ENCODE peak calls at places on chromosome 21, in nine cellular contexts. One of them, this sample, is unnamed.

GRCh38 chr21:35211767-35212166 is 162.7 kb upstream of the RUNX1 start:
- DNase-seq in epithelial cell of esophagus: no peak
- DNase-seq in WTC11: no peak
- DNase-seq in dorsolateral prefrontal cortex: no peak
- DNase-seq in A673: no peak
- DNase-seq in uterus: no peak
- DNase-seq in GM10248: no peak
- DNase-seq in endothelial cell: no peak
- DNase-seq in ascending aorta: no peak
- DNase-seq in this sample: no peak

GRCh38 chr21:33362044-33362555 is 37.3 kb downstream of the IFNAR1 start:
- DNase-seq in epithelial cell of esophagus: peak
- DNase-seq in WTC11: peak
- DNase-seq in dorsolateral prefrontal cortex: no peak
- DNase-seq in A673: no peak
- DNase-seq in uterus: no peak
- DNase-seq in GM10248: no peak
- DNase-seq in endothelial cell: no peak
- DNase-seq in ascending aorta: no peak
- DNase-seq in this sample: peak

GRCh38 chr21:31557421-31557955 is 102.0 kb upstream of the SOD1 start:
- DNase-seq in epithelial cell of esophagus: no peak
- DNase-seq in WTC11: peak
- DNase-seq in dorsolateral prefrontal cortex: peak
- DNase-seq in A673: no peak
- DNase-seq in uterus: no peak
- DNase-seq in GM10248: no peak
- DNase-seq in endothelial cell: peak
- DNase-seq in ascending aorta: no peak
- DNase-seq in this sample: peak

GRCh38 chr21:39079617-39080016 is 103.6 kb downstream of the PSMG1 start:
- DNase-seq in epithelial cell of esophagus: peak
- DNase-seq in WTC11: no peak
- DNase-seq in dorsolateral prefrontal cortex: peak
- DNase-seq in A673: no peak
- DNase-seq in uterus: no peak
- DNase-seq in GM10248: no peak
- DNase-seq in endothelial cell: no peak
- DNase-seq in ascending aorta: peak
- DNase-seq in this sample: no peak

GRCh38 chr21:33682992-33683627 is 40.8 kb downstream of the ITSN1 start:
- DNase-seq in epithelial cell of esophagus: peak
- DNase-seq in WTC11: no peak
- DNase-seq in dorsolateral prefrontal cortex: no peak
- DNase-seq in A673: peak
- DNase-seq in uterus: no peak
- DNase-seq in GM10248: no peak
- DNase-seq in endothelial cell: no peak
- DNase-seq in ascending aorta: no peak
- DNase-seq in this sample: no peak

GRCh38 chr21:30248844-30249243 is 32.9 kb upstream of the CLDN8 start:
- DNase-seq in epithelial cell of esophagus: no peak
- DNase-seq in WTC11: no peak
- DNase-seq in dorsolateral prefrontal cortex: no peak
- DNase-seq in A673: no peak
- DNase-seq in uterus: no peak
- DNase-seq in GM10248: no peak
- DNase-seq in endothelial cell: no peak
- DNase-seq in ascending aorta: no peak
- DNase-seq in this sample: no peak

GRCh38 chr21:46294647-46295176 is 8.6 kb downstream of the YBEY start:
- DNase-seq in epithelial cell of esophagus: peak
- DNase-seq in WTC11: no peak
- DNase-seq in dorsolateral prefrontal cortex: no peak
- DNase-seq in A673: peak
- DNase-seq in uterus: no peak
- DNase-seq in GM10248: peak
- DNase-seq in endothelial cell: no peak
- DNase-seq in ascending aorta: no peak
- DNase-seq in this sample: no peak

GRCh38 chr21:34771512-34772028 is 102.8 kb downstream of the CLIC6 start:
- DNase-seq in epithelial cell of esophagus: peak
- DNase-seq in WTC11: no peak
- DNase-seq in dorsolateral prefrontal cortex: no peak
- DNase-seq in A673: peak
- DNase-seq in uterus: no peak
- DNase-seq in GM10248: no peak
- DNase-seq in endothelial cell: no peak
- DNase-seq in ascending aorta: no peak
- DNase-seq in this sample: no peak

GRCh38 chr21:41846033-41846317 is 33.2 kb downstream of the PRDM15 start:
- DNase-seq in epithelial cell of esophagus: no peak
- DNase-seq in WTC11: no peak
- DNase-seq in dorsolateral prefrontal cortex: no peak
- DNase-seq in A673: no peak
- DNase-seq in uterus: no peak
- DNase-seq in GM10248: no peak
- DNase-seq in endothelial cell: no peak
- DNase-seq in ascending aorta: no peak
- DNase-seq in this sample: no peak

GRCh38 chr21:41848533-41848932 is 30.6 kb downstream of the PRDM15 start:
- DNase-seq in epithelial cell of esophagus: no peak
- DNase-seq in WTC11: no peak
- DNase-seq in dorsolateral prefrontal cortex: no peak
- DNase-seq in A673: no peak
- DNase-seq in uterus: no peak
- DNase-seq in GM10248: no peak
- DNase-seq in endothelial cell: no peak
- DNase-seq in ascending aorta: no peak
- DNase-seq in this sample: no peak

GRCh38 chr21:41846536-41846935 is 32.6 kb downstream of the PRDM15 start:
- DNase-seq in epithelial cell of esophagus: no peak
- DNase-seq in WTC11: no peak
- DNase-seq in dorsolateral prefrontal cortex: no peak
- DNase-seq in A673: no peak
- DNase-seq in uterus: no peak
- DNase-seq in GM10248: no peak
- DNase-seq in endothelial cell: no peak
- DNase-seq in ascending aorta: no peak
- DNase-seq in this sample: no peak

GRCh38 chr21:41845310-41846032 is 33.7 kb downstream of the PRDM15 start:
- DNase-seq in epithelial cell of esophagus: no peak
- DNase-seq in WTC11: no peak
- DNase-seq in dorsolateral prefrontal cortex: no peak
- DNase-seq in A673: no peak
- DNase-seq in uterus: no peak
- DNase-seq in GM10248: no peak
- DNase-seq in endothelial cell: no peak
- DNase-seq in ascending aorta: no peak
- DNase-seq in this sample: no peak

GRCh38 chr21:41847066-41847804 is 31.9 kb downstream of the PRDM15 start:
- DNase-seq in epithelial cell of esophagus: no peak
- DNase-seq in WTC11: peak
- DNase-seq in dorsolateral prefrontal cortex: no peak
- DNase-seq in A673: peak
- DNase-seq in uterus: no peak
- DNase-seq in GM10248: no peak
- DNase-seq in endothelial cell: no peak
- DNase-seq in ascending aorta: no peak
- DNase-seq in this sample: no peak
- TF ChIP-seq CTCF in epithelial cell of esophagus: no peak
- TF ChIP-seq CTCF in WTC11: no peak
- TF ChIP-seq CTCF in dorsolateral prefrontal cortex: no peak
- TF ChIP-seq CTCF in A673: peak
- TF ChIP-seq CTCF in uterus: no peak
- TF ChIP-seq CTCF in GM10248: no peak
- TF ChIP-seq CTCF in endothelial cell: no peak
- TF ChIP-seq CTCF in ascending aorta: no peak
- TF ChIP-seq CTCF in this sample: no peak

GRCh38 chr21:36909423-36909822 is 57.0 kb downstream of the HLCS start:
- DNase-seq in epithelial cell of esophagus: no peak
- DNase-seq in WTC11: no peak
- DNase-seq in dorsolateral prefrontal cortex: no peak
- DNase-seq in A673: no peak
- DNase-seq in uterus: no peak
- DNase-seq in GM10248: no peak
- DNase-seq in endothelial cell: no peak
- DNase-seq in ascending aorta: no peak
- DNase-seq in this sample: no peak

GRCh38 chr21:36910581-36911307 is 55.7 kb downstream of the HLCS start:
- DNase-seq in epithelial cell of esophagus: no peak
- DNase-seq in WTC11: no peak
- DNase-seq in dorsolateral prefrontal cortex: no peak
- DNase-seq in A673: no peak
- DNase-seq in uterus: no peak
- DNase-seq in GM10248: no peak
- DNase-seq in endothelial cell: no peak
- DNase-seq in ascending aorta: no peak
- DNase-seq in this sample: no peak

GRCh38 chr21:36909901-36910561 is 56.4 kb downstream of the HLCS start:
- DNase-seq in epithelial cell of esophagus: peak
- DNase-seq in WTC11: no peak
- DNase-seq in dorsolateral prefrontal cortex: no peak
- DNase-seq in A673: peak
- DNase-seq in uterus: no peak
- DNase-seq in GM10248: no peak
- DNase-seq in endothelial cell: no peak
- DNase-seq in ascending aorta: no peak
- DNase-seq in this sample: no peak

GRCh38 chr21:36904093-36904666 is 62.3 kb downstream of the HLCS start:
- DNase-seq in epithelial cell of esophagus: no peak
- DNase-seq in WTC11: no peak
- DNase-seq in dorsolateral prefrontal cortex: no peak
- DNase-seq in A673: no peak
- DNase-seq in uterus: no peak
- DNase-seq in GM10248: no peak
- DNase-seq in endothelial cell: no peak
- DNase-seq in ascending aorta: no peak
- DNase-seq in this sample: no peak

GRCh38 chr21:36908260-36908908 is 58.1 kb downstream of the HLCS start:
- DNase-seq in epithelial cell of esophagus: no peak
- DNase-seq in WTC11: no peak
- DNase-seq in dorsolateral prefrontal cortex: no peak
- DNase-seq in A673: no peak
- DNase-seq in uterus: no peak
- DNase-seq in GM10248: no peak
- DNase-seq in endothelial cell: no peak
- DNase-seq in ascending aorta: no peak
- DNase-seq in this sample: no peak
- TF ChIP-seq CTCF in epithelial cell of esophagus: no peak
- TF ChIP-seq CTCF in WTC11: no peak
- TF ChIP-seq CTCF in dorsolateral prefrontal cortex: no peak
- TF ChIP-seq CTCF in A673: peak
- TF ChIP-seq CTCF in uterus: no peak
- TF ChIP-seq CTCF in GM10248: no peak
- TF ChIP-seq CTCF in endothelial cell: peak
- TF ChIP-seq CTCF in ascending aorta: no peak
- TF ChIP-seq CTCF in this sample: no peak

GRCh38 chr21:17550671-17551308 is 37.9 kb downstream of the CXADR start:
- DNase-seq in epithelial cell of esophagus: no peak
- DNase-seq in WTC11: no peak
- DNase-seq in dorsolateral prefrontal cortex: no peak
- DNase-seq in A673: no peak
- DNase-seq in uterus: no peak
- DNase-seq in GM10248: no peak
- DNase-seq in endothelial cell: no peak
- DNase-seq in ascending aorta: no peak
- DNase-seq in this sample: no peak

GRCh38 chr21:17560377-17560776 is 47.5 kb downstream of the CXADR start:
- DNase-seq in epithelial cell of esophagus: no peak
- DNase-seq in WTC11: no peak
- DNase-seq in dorsolateral prefrontal cortex: no peak
- DNase-seq in A673: no peak
- DNase-seq in uterus: no peak
- DNase-seq in GM10248: no peak
- DNase-seq in endothelial cell: no peak
- DNase-seq in ascending aorta: no peak
- DNase-seq in this sample: no peak

GRCh38 chr21:17552410-17552809 is 39.6 kb downstream of the CXADR start:
- DNase-seq in epithelial cell of esophagus: no peak
- DNase-seq in WTC11: no peak
- DNase-seq in dorsolateral prefrontal cortex: no peak
- DNase-seq in A673: no peak
- DNase-seq in uterus: no peak
- DNase-seq in GM10248: no peak
- DNase-seq in endothelial cell: no peak
- DNase-seq in ascending aorta: no peak
- DNase-seq in this sample: no peak

GRCh38 chr21:17554120-17554519 is 41.3 kb downstream of the CXADR start:
- DNase-seq in epithelial cell of esophagus: no peak
- DNase-seq in WTC11: no peak
- DNase-seq in dorsolateral prefrontal cortex: no peak
- DNase-seq in A673: no peak
- DNase-seq in uterus: no peak
- DNase-seq in GM10248: no peak
- DNase-seq in endothelial cell: no peak
- DNase-seq in ascending aorta: no peak
- DNase-seq in this sample: no peak

DNA sequence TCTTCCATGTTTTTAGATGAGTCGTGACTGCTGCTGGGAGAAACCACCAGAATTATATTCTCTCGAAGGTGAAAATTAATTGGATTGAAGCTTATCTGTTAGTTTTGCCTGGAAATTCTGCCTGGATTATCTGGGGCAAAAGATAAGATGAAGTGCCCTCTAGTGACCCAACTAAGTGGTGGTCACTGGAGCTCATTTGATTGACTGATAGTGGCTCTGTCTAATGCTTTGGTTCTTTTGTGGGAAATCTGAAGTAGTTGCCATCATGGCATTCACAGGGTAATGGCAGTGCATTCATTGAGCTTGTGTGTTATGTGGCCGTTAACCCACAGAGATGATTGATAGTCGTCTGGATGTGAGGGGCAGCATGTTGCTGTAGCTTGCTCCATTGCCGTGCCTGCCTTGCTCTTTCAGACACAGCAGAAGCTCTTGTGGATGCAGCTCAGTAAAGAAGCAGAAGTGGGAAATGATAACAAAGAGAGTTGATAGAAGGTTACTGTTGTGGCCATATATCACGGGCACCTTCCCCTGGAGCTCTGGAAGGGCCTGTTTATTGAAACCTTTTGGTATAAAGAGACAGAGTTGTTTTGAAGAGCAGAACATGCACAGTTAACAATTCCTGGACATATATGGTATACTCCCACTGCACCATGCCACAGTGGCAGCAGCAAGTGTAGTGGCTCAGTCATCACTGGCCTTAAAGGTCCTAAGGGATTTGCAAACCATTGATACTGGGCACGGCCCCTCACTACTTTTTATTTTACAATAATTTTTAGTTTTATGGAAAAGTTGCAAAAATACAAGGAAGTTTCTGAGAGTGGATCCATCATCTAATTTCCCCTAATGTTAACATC is 42.0 kb downstream of the CXADR start:
- DNase-seq in epithelial cell of esophagus: peak
- DNase-seq in WTC11: no peak
- DNase-seq in dorsolateral prefrontal cortex: no peak
- DNase-seq in A673: no peak
- DNase-seq in uterus: no peak
- DNase-seq in GM10248: no peak
- DNase-seq in endothelial cell: peak
- DNase-seq in ascending aorta: no peak
- DNase-seq in this sample: no peak
- TF ChIP-seq CTCF in epithelial cell of esophagus: peak
- TF ChIP-seq CTCF in WTC11: no peak
- TF ChIP-seq CTCF in dorsolateral prefrontal cortex: peak
- TF ChIP-seq CTCF in A673: no peak
- TF ChIP-seq CTCF in uterus: peak
- TF ChIP-seq CTCF in GM10248: peak
- TF ChIP-seq CTCF in endothelial cell: peak
- TF ChIP-seq CTCF in ascending aorta: no peak
- TF ChIP-seq CTCF in this sample: no peak

GRCh38 chr21:45192332-45192731 is 95.4 kb downstream of the POFUT2 start:
- DNase-seq in epithelial cell of esophagus: no peak
- DNase-seq in WTC11: no peak
- DNase-seq in dorsolateral prefrontal cortex: no peak
- DNase-seq in A673: no peak
- DNase-seq in uterus: no peak
- DNase-seq in GM10248: no peak
- DNase-seq in endothelial cell: no peak
- DNase-seq in ascending aorta: no peak
- DNase-seq in this sample: no peak
- TF ChIP-seq CTCF in epithelial cell of esophagus: peak
- TF ChIP-seq CTCF in WTC11: no peak
- TF ChIP-seq CTCF in dorsolateral prefrontal cortex: no peak
- TF ChIP-seq CTCF in A673: peak
- TF ChIP-seq CTCF in uterus: no peak
- TF ChIP-seq CTCF in GM10248: no peak
- TF ChIP-seq CTCF in endothelial cell: no peak
- TF ChIP-seq CTCF in ascending aorta: no peak
- TF ChIP-seq CTCF in this sample: no peak

This sample was measured in natural killer cell.